ENCODE peak calls at places on chromosome 5, in five cellular contexts. One of them, this sample, is unnamed.

GRCh38 chr5:14475013-14475412 is 106.6 kb upstream of the OTULINL start:
- DNase-seq in coronary artery: no peak
- DNase-seq in pons: no peak
- DNase-seq in SJSA1: no peak
- DNase-seq in NCI-H2029: no peak
- DNase-seq in this sample: no peak

GRCh38 chr5:131794596-131794995 is 2.2 kb downstream of the FNIP1 start:
- DNase-seq in coronary artery: no peak
- DNase-seq in pons: no peak
- DNase-seq in SJSA1: no peak
- DNase-seq in NCI-H2029: no peak
- DNase-seq in this sample: no peak

GRCh38 chr5:117800261-117800660 is 1188.1 kb downstream of the DTWD2 start:
- DNase-seq in coronary artery: no peak
- DNase-seq in pons: no peak
- DNase-seq in SJSA1: no peak
- DNase-seq in NCI-H2029: no peak
- DNase-seq in this sample: no peak

GRCh38 chr5:132474881-132475511 is 15.6 kb downstream of the IRF1 start:
- DNase-seq in coronary artery: no peak
- DNase-seq in pons: no peak
- DNase-seq in SJSA1: no peak
- DNase-seq in NCI-H2029: no peak
- DNase-seq in this sample: no peak

GRCh38 chr5:109005611-109006010 is 257.9 kb downstream of the FER start:
- DNase-seq in coronary artery: no peak
- DNase-seq in pons: no peak
- DNase-seq in SJSA1: no peak
- DNase-seq in NCI-H2029: no peak
- DNase-seq in this sample: no peak

GRCh38 chr5:124738751-124739559 is 7.5 kb downstream of the ZNF608 start:
- DNase-seq in coronary artery: no peak
- DNase-seq in pons: no peak
- DNase-seq in SJSA1: no peak
- DNase-seq in NCI-H2029: no peak
- DNase-seq in this sample: no peak

GRCh38 chr5:171513591-171513990 is 94.1 kb downstream of the FGF18 start:
- DNase-seq in coronary artery: no peak
- DNase-seq in pons: no peak
- DNase-seq in SJSA1: no peak
- DNase-seq in NCI-H2029: no peak
- DNase-seq in this sample: no peak

GRCh38 chr5:55920784-55921183 is 69.6 kb downstream of the IL31RA start:
- DNase-seq in coronary artery: no peak
- DNase-seq in pons: no peak
- DNase-seq in SJSA1: peak; percentile 19
- DNase-seq in NCI-H2029: no peak
- DNase-seq in this sample: no peak

GRCh38 chr5:180670586-180671359 is 21.4 kb upstream of the FLT4 start:
- DNase-seq in coronary artery: no peak
- DNase-seq in pons: peak; percentile 74
- DNase-seq in SJSA1: peak; percentile 33
- DNase-seq in NCI-H2029: peak; percentile 56
- DNase-seq in this sample: peak; percentile 55

GRCh38 chr5:173053041-173053440 is 3.1 kb upstream of the CREBRF start:
- DNase-seq in coronary artery: no peak
- DNase-seq in pons: no peak
- DNase-seq in SJSA1: no peak
- DNase-seq in NCI-H2029: no peak
- DNase-seq in this sample: no peak

GRCh38 chr5:95817430-95817829 is 5.1 kb downstream of the GLRX start:
- DNase-seq in coronary artery: no peak
- DNase-seq in pons: no peak
- DNase-seq in SJSA1: peak; percentile 60
- DNase-seq in NCI-H2029: peak; percentile 39
- DNase-seq in this sample: peak; percentile 42

This sample was measured in activated naive CD8-positive, alpha-beta T cell treated with anti-CD3 and anti-CD28 coated beads for 36 hours.